ENCODE peak calls at places on chromosomes 1 and 21, in four cellular contexts. Z is Caki2, H is SK-N-SH, B is hypothalamus. N is an unnamed sample.

GRCh38 chr1:32861904-32862698 is 8.6 kb downstream of the FNDC5 start:
- DNase-seq in Z (no peak), H (no peak), B (no peak), N (no peak)

GRCh38 chr21:46425566-46425965 is 33.1 kb upstream of the DIP2A start:
- DNase-seq in Z (no peak), H (no peak), B (no peak), N (no peak)

GRCh38 chr1:156712626-156713025 is 7.2 kb upstream of the CRABP2 start:
- DNase-seq in Z (peak), H (no peak), B (no peak), N (no peak)

GRCh38 chr1:26190373-26190987 is at the start of gene CATSPER4:
- DNase-seq in Z (peak), H (no peak), B (no peak), N (no peak)

GRCh38 chr1:85449356-85449755 is 15.6 kb downstream of the DDAH1 start:
- DNase-seq in Z (no peak), H (no peak), B (no peak), N (no peak)

GRCh38 chr1:158037876-158038359 is 44.5 kb downstream of the KIRREL1 start:
- DNase-seq in Z (peak), H (no peak), B (no peak), N (no peak)

GRCh38 chr1:81760487-81761097 is 40.1 kb upstream of the ADGRL2 start:
- DNase-seq in Z (peak), H (peak), B (no peak), N (no peak)

GRCh38 chr1:198657550-198658064 is 18.8 kb downstream of the PTPRC start:
- DNase-seq in Z (peak), H (no peak), B (no peak), N (no peak)

GRCh38 chr1:223853748-223854147 is 8.0 kb upstream of the TP53BP2 start:
- DNase-seq in Z (no peak), H (no peak), B (no peak), N (no peak)

GRCh38 chr1:215188302-215188950 is 105.9 kb downstream of the KCNK2 start:
- DNase-seq in Z (no peak), H (no peak), B (no peak), N (no peak)